ENCODE peak calls at places on chromosomes 3 and 15, in five cellular contexts. N, Z, D, L and F are unnamed samples.

GRCh38 chr3:167913218-167913902 is 177.8 kb downstream of the SERPINI1 start:
- DNase-seq in N (no peak), Z (no peak), D (no peak), L (no peak), F (no peak)

GRCh38 chr15:82127581-82127980 is 81.8 kb upstream of the MEX3B start:
- DNase-seq in N (no peak), Z (no peak), D (no peak), L (no peak), F (no peak)

GRCh38 chr3:169699536-169700050 is 36.1 kb upstream of the MECOM start:
- DNase-seq in N (no peak), Z (no peak), D (no peak), L (no peak), F (no peak)

GRCh38 chr3:31166249-31166885 is 271.9 kb upstream of the GADL1 start:
- DNase-seq in N (no peak), Z (no peak), D (no peak), L (no peak), F (no peak)

GRCh38 chr3:146968204-146968651 is 363.1 kb upstream of the PLSCR5 start:
- DNase-seq in N (no peak), Z (no peak), D (no peak), L (no peak), F (no peak)

GRCh38 chr3:142904639-142905441 is 16.0 kb upstream of the PCOLCE2 start:
- DNase-seq in N (peak; percentile 30), Z (no peak), D (no peak), L (no peak), F (no peak)

GRCh38 chr3:195613468-195614069 is 29.8 kb upstream of the APOD start:
- DNase-seq in N (no peak), Z (no peak), D (no peak), L (no peak), F (no peak)

GRCh38 chr3:4680227-4680691 is 187.1 kb downstream of the ITPR1 start:
- DNase-seq in N (no peak), Z (no peak), D (no peak), L (no peak), F (no peak)

GRCh38 chr15:98654790-98655360 is 6.5 kb downstream of the IGF1R start:
- DNase-seq in N (no peak), Z (no peak), D (no peak), L (no peak), F (no peak)

GRCh38 chr3:11059090-11059798 is 66.7 kb downstream of the SLC6A1 start:
- DNase-seq in N (peak; percentile 57), Z (peak; percentile 62), D (peak; percentile 37), L (peak; percentile 69), F (no peak)

GRCh38 chr3:45560270-45561020 is 34.1 kb upstream of the LIMD1 start:
- DNase-seq in N (no peak), Z (no peak), D (no peak), L (peak; percentile 65), F (no peak)

GRCh38 chr3:127674793-127675189 is 2.0 kb downstream of the ABTB1 start:
- DNase-seq in N (no peak), Z (no peak), D (no peak), L (peak; percentile 25), F (peak; percentile 53)

GRCh38 chr15:77027111-77027696 is 32.3 kb downstream of the PSTPIP1 start:
- DNase-seq in N (no peak), Z (no peak), D (peak; percentile 3), L (peak; percentile 22), F (peak; percentile 49)

GRCh38 chr3:120773932-120774331 is 31.4 kb downstream of the GTF2E1 start:
- DNase-seq in N (no peak), Z (no peak), D (no peak), L (no peak), F (no peak)

GRCh38 chr15:85583404-85584390 is 203.3 kb downstream of the AKAP13 start:
- DNase-seq in N (peak; percentile 53), Z (peak; percentile 5), D (no peak), L (no peak), F (no peak)

GRCh38 chr3:94159062-94159726 is 96.3 kb downstream of the NSUN3 start:
- DNase-seq in N (no peak), Z (no peak), D (no peak), L (no peak), F (no peak)

GRCh38 chr3:82707035-82707434 is 945.6 kb upstream of the GBE1 start:
- DNase-seq in N (no peak), Z (no peak), D (no peak), L (no peak), F (no peak)

GRCh38 chr3:113008117-113008516 is 17.3 kb downstream of the GTPBP8 start:
- DNase-seq in N (no peak), Z (no peak), D (no peak), L (no peak), F (no peak)

GRCh38 chr3:41668366-41668765 is 293.5 kb downstream of the ULK4 start:
- DNase-seq in N (no peak), Z (no peak), D (no peak), L (no peak), F (no peak)

GRCh38 chr3:195692781-195693427 is 27.9 kb upstream of the MUC20 start:
- DNase-seq in N (no peak), Z (no peak), D (no peak), L (no peak), F (no peak)

GRCh38 chr3:38000242-38000916 is 9.8 kb downstream of the VILL start:
- DNase-seq in N (no peak), Z (no peak), D (no peak), L (no peak), F (no peak)

GRCh38 chr3:38002291-38002876 is 11.8 kb downstream of the VILL start:
- DNase-seq in N (no peak), Z (no peak), D (no peak), L (no peak), F (no peak)

GRCh38 chr3:38000965-38001455 is 10.4 kb downstream of the VILL start:
- DNase-seq in N (no peak), Z (no peak), D (no peak), L (no peak), F (no peak)

GRCh38 chr3:38002940-38003339 is 12.4 kb downstream of the VILL start:
- DNase-seq in N (no peak), Z (no peak), D (no peak), L (no peak), F (no peak)

GRCh38 chr3:38001456-38002081 is 11.0 kb downstream of the VILL start:
- DNase-seq in N (no peak), Z (no peak), D (no peak), L (no peak), F (no peak)
- TF ChIP-seq CTCF in N (peak; percentile 26), Z (no peak), D (peak; percentile 45), L (no peak), F (peak; percentile 34)

GRCh38 chr3:51977449-51978142 is 2.7 kb downstream of the ABHD14A start:
- DNase-seq in N (no peak), Z (no peak), D (no peak), L (no peak), F (no peak)

GRCh38 chr3:51974963-51975856 is at the start of gene ABHD14A:
- DNase-seq in N (peak; percentile 92), Z (no peak), D (peak; percentile 54), L (peak; percentile 73), F (no peak)

GRCh38 chr3:51971350-51971749 is 2.5 kb downstream of the ABHD14B start:
- DNase-seq in N (no peak), Z (no peak), D (no peak), L (no peak), F (no peak)

GRCh38 chr3:51975857-51976549 is 1.1 kb downstream of the ABHD14A start:
- DNase-seq in N (no peak), Z (peak; percentile 66), D (peak; percentile 52), L (peak; percentile 93), F (no peak)

DNA sequence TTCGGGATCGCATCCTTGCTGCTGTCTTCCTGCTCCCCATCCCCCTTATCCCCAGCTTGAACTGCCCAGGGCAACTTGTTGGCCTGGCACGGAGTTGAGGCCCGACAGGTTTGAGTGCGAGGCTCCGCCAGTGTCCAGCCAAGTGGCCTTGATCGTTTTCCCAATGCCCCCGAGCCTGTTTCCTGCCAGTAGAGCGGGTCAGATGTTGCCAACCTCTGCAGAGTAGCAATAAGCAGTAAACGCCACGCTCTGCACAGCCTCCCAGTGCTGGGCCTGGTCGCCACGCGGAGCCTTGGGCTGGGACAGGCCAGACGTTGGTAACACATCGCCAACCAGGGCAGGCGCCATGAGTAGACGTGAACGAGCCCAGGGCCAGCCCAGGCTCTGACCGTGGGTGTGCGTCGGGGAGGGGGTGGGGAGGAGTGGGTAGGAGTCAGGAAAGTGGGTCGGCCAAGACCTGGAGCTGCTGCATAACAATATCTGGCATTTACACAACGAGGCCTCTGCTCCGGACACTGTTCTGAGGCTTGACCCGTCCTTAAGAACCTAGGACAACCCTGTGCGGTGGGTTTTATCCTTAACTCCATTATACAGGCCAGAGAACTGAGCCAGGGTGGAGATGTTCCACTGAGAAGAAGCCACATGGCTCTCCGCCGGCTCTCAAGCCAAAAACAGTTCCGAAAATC is 444 bp upstream of the ABHD14A start:
- DNase-seq in N (no peak), Z (no peak), D (no peak), L (no peak), F (no peak)
- TF ChIP-seq CTCF in N (no peak), Z (no peak), D (peak; percentile 5), L (no peak), F (no peak)

GRCh38 chr3:72187131-72187530 is 402.2 kb upstream of the PROK2 start:
- DNase-seq in N (peak; percentile 25), Z (no peak), D (no peak), L (no peak), F (no peak)
- TF ChIP-seq CTCF in N (no peak), Z (no peak), D (no peak), L (no peak), F (no peak)

DNA sequence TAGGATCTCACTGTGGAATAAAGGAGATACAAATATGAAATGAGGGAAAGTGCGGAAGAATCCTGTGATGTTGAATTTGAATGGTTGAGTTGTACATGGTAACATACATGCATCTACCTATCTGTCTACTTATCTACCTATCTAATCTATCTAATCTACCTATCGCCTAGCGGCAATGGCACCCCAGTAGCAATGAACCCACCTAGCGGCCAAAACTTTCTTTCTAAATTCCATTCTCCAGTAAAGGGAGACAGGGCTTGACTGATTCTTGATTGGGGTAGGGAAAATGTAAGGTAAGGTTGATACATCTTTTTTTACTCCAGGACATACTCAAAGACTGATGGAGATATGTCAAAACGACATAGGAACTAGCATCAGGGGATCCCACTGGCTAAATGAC is 345.0 kb downstream of the FHIT start:
- DNase-seq in N (no peak), Z (no peak), D (no peak), L (no peak), F (no peak)
- TF ChIP-seq CTCF in N (no peak), Z (no peak), D (no peak), L (no peak), F (no peak)

GRCh38 chr3:188947401-188947982 is 224.3 kb upstream of the TPRG1 start:
- DNase-seq in N (no peak), Z (peak; percentile 71), D (peak; percentile 67), L (peak; percentile 81), F (peak; percentile 84)
- TF ChIP-seq CTCF in N (no peak), Z (peak; percentile 61), D (peak; percentile 54), L (peak; percentile 45), F (peak; percentile 76)

DNA sequence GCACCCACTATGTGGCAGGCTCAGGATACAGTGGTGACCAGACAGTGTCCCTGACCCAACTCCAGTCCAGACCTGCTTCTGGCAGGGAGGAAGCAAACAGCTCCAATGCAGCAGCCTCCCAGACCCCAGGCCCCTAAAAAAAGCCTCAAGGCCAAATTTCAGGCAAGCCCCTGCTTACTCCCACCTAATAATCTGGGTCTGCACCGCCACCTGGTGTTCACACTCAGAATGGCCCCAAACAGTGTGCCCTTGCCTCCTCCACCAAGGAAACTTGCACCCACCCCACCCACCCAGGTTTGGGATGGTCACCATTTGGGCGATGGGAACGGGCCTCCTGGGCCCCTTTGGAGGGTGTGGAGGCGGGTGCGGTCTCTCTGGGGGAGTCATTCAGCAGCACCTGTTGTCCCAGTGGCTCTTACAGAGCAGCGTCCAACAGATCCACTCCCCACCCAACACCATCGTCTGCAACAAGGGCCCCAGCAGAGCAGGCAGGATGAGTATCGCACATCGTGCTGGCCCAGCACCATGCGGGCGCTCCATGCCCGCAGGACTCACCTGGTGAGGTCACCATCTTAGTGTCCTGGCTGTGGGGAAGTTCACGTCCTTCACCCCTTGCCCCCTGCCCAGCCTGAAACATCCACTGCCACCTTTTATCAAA is 17.3 kb downstream of the C3orf18 start:
- DNase-seq in N (peak; percentile 79), Z (peak; percentile 83), D (peak; percentile 68), L (no peak), F (peak; percentile 80)
- TF ChIP-seq CTCF in N (peak; percentile 75), Z (peak; percentile 85), D (peak; percentile 91), L (peak; percentile 82), F (peak; percentile 92)